ENCODE peak calls at places on chromosomes 6 and 20, in ten cellular contexts. One of them, this sample, is unnamed.

GRCh38 chr6:69378326-69378725 is 418.5 kb downstream of the LMBRD1 start:
- DNase-seq in GM23338: no peak
- DNase-seq in mesendoderm: peak; percentile 88
- DNase-seq in CD4-positive, alpha-beta memory T cell: no peak
- DNase-seq in K562: no peak
- DNase-seq in IMR-90: no peak
- DNase-seq in GM23248: no peak
- DNase-seq in SJSA1: no peak
- DNase-seq in lower lobe of right lung: no peak
- DNase-seq in adrenal gland: no peak
- DNase-seq in this sample: no peak

GRCh38 chr6:19368511-19368910 is 468.7 kb upstream of the ID4 start:
- DNase-seq in GM23338: no peak
- DNase-seq in mesendoderm: peak; percentile 48
- DNase-seq in CD4-positive, alpha-beta memory T cell: no peak
- DNase-seq in K562: no peak
- DNase-seq in IMR-90: peak; percentile 6
- DNase-seq in GM23248: peak; percentile 83
- DNase-seq in SJSA1: peak; percentile 4
- DNase-seq in lower lobe of right lung: no peak
- DNase-seq in adrenal gland: no peak
- DNase-seq in this sample: no peak

GRCh38 chr6:157531169-157531985 is 150.4 kb downstream of the ZDHHC14 start:
- DNase-seq in GM23338: peak; percentile 80
- DNase-seq in mesendoderm: peak; percentile 81
- DNase-seq in CD4-positive, alpha-beta memory T cell: no peak
- DNase-seq in K562: no peak
- DNase-seq in IMR-90: no peak
- DNase-seq in GM23248: no peak
- DNase-seq in SJSA1: no peak
- DNase-seq in lower lobe of right lung: no peak
- DNase-seq in adrenal gland: no peak
- DNase-seq in this sample: no peak

GRCh38 chr6:53906842-53907241 is 112.0 kb downstream of the LRRC1 start:
- DNase-seq in GM23338: no peak
- DNase-seq in mesendoderm: no peak
- DNase-seq in CD4-positive, alpha-beta memory T cell: no peak
- DNase-seq in K562: no peak
- DNase-seq in IMR-90: peak; percentile 39
- DNase-seq in GM23248: peak; percentile 10
- DNase-seq in SJSA1: no peak
- DNase-seq in lower lobe of right lung: no peak
- DNase-seq in adrenal gland: no peak
- DNase-seq in this sample: no peak

GRCh38 chr6:20235041-20235440 is 22.8 kb upstream of the MBOAT1 start:
- DNase-seq in GM23338: no peak
- DNase-seq in mesendoderm: no peak
- DNase-seq in CD4-positive, alpha-beta memory T cell: no peak
- DNase-seq in K562: no peak
- DNase-seq in IMR-90: no peak
- DNase-seq in GM23248: no peak
- DNase-seq in SJSA1: no peak
- DNase-seq in lower lobe of right lung: no peak
- DNase-seq in adrenal gland: no peak
- DNase-seq in this sample: no peak

GRCh38 chr6:144006731-144007454 is 1.2 kb downstream of the PLAGL1 start:
- DNase-seq in GM23338: peak; percentile 33
- DNase-seq in mesendoderm: peak; percentile 19
- DNase-seq in CD4-positive, alpha-beta memory T cell: no peak
- DNase-seq in K562: peak; percentile 67
- DNase-seq in IMR-90: peak; percentile 75
- DNase-seq in GM23248: peak; percentile 65
- DNase-seq in SJSA1: peak; percentile 62
- DNase-seq in lower lobe of right lung: no peak
- DNase-seq in adrenal gland: peak; percentile 38
- DNase-seq in this sample: peak; percentile 6

GRCh38 chr6:158834675-158835385 is 15.7 kb upstream of the EZR start:
- DNase-seq in GM23338: no peak
- DNase-seq in mesendoderm: no peak
- DNase-seq in CD4-positive, alpha-beta memory T cell: no peak
- DNase-seq in K562: no peak
- DNase-seq in IMR-90: no peak
- DNase-seq in GM23248: no peak
- DNase-seq in SJSA1: no peak
- DNase-seq in lower lobe of right lung: no peak
- DNase-seq in adrenal gland: no peak
- DNase-seq in this sample: no peak

GRCh38 chr20:6466065-6466810 is 301.2 kb upstream of the BMP2 start:
- DNase-seq in GM23338: no peak
- DNase-seq in mesendoderm: no peak
- DNase-seq in CD4-positive, alpha-beta memory T cell: no peak
- DNase-seq in K562: no peak
- DNase-seq in IMR-90: peak; percentile 45
- DNase-seq in GM23248: no peak
- DNase-seq in SJSA1: no peak
- DNase-seq in lower lobe of right lung: no peak
- DNase-seq in adrenal gland: no peak
- DNase-seq in this sample: no peak

GRCh38 chr6:161443868-161444267 is 170.0 kb upstream of the AGPAT4 start:
- DNase-seq in GM23338: peak; percentile 84
- DNase-seq in mesendoderm: peak; percentile 87
- DNase-seq in CD4-positive, alpha-beta memory T cell: no peak
- DNase-seq in K562: peak; percentile 22
- DNase-seq in IMR-90: no peak
- DNase-seq in GM23248: peak; percentile 76
- DNase-seq in SJSA1: no peak
- DNase-seq in lower lobe of right lung: no peak
- DNase-seq in adrenal gland: no peak
- DNase-seq in this sample: no peak

GRCh38 chr20:25036331-25036936 is 21.5 kb downstream of the ACSS1 start:
- DNase-seq in GM23338: no peak
- DNase-seq in mesendoderm: no peak
- DNase-seq in CD4-positive, alpha-beta memory T cell: no peak
- DNase-seq in K562: no peak
- DNase-seq in IMR-90: no peak
- DNase-seq in GM23248: no peak
- DNase-seq in SJSA1: no peak
- DNase-seq in lower lobe of right lung: no peak
- DNase-seq in adrenal gland: no peak
- DNase-seq in this sample: no peak

GRCh38 chr20:38843346-38843745 is 37.8 kb downstream of the PPP1R16B start:
- DNase-seq in GM23338: no peak
- DNase-seq in mesendoderm: no peak
- DNase-seq in CD4-positive, alpha-beta memory T cell: no peak
- DNase-seq in K562: no peak
- DNase-seq in IMR-90: no peak
- DNase-seq in GM23248: no peak
- DNase-seq in SJSA1: no peak
- DNase-seq in lower lobe of right lung: no peak
- DNase-seq in adrenal gland: no peak
- DNase-seq in this sample: no peak
- H3K4me3 ChIP-seq in GM23338: no peak overlapping the region
- H3K4me3 ChIP-seq in mesendoderm: no peak overlapping the region
- H3K4me3 ChIP-seq in CD4-positive, alpha-beta memory T cell: peak overlapping the region; percentile 18
- H3K4me3 ChIP-seq in K562: no peak overlapping the region
- H3K4me3 ChIP-seq in IMR-90: no peak overlapping the region
- H3K4me3 ChIP-seq in GM23248: no peak overlapping the region
- H3K4me3 ChIP-seq in SJSA1: no peak overlapping the region
- H3K4me3 ChIP-seq in lower lobe of right lung: no peak overlapping the region
- H3K4me3 ChIP-seq in adrenal gland: no peak overlapping the region
- H3K4me3 ChIP-seq in this sample: peak overlapping the region; percentile 78

DNA sequence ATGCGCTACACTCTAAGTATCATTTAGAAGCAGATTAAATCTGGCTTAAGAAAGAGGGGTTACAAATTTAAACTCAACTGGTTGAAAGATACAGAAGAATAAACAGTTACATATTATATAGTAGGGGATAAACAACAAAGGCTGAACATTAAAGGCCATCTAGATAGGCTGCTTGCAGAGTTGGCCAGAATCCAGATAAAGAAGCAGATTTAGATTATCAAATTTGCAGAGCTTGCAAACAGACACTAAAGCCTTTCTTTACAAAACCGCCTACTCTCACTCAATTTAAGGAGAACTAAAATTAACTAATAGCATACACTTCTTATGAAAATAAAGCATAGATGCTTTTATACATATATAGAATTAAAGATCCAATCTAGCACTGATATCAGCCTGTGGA is 93.1 kb downstream of the SESN1 start:
- DNase-seq in GM23338: no peak
- DNase-seq in mesendoderm: no peak
- DNase-seq in CD4-positive, alpha-beta memory T cell: no peak
- DNase-seq in K562: no peak
- DNase-seq in IMR-90: no peak
- DNase-seq in GM23248: no peak
- DNase-seq in SJSA1: no peak
- DNase-seq in lower lobe of right lung: no peak
- DNase-seq in adrenal gland: no peak
- DNase-seq in this sample: no peak
- H3K27ac ChIP-seq in GM23338: no peak overlapping the region
- H3K27ac ChIP-seq in mesendoderm: no peak overlapping the region
- H3K27ac ChIP-seq in CD4-positive, alpha-beta memory T cell: no peak overlapping the region
- H3K27ac ChIP-seq in K562: no peak overlapping the region
- H3K27ac ChIP-seq in IMR-90: no peak overlapping the region
- H3K27ac ChIP-seq in GM23248: peak overlapping the region; percentile 67
- H3K27ac ChIP-seq in SJSA1: no peak overlapping the region
- H3K27ac ChIP-seq in lower lobe of right lung: peak overlapping the region; percentile 27
- H3K27ac ChIP-seq in adrenal gland: no peak overlapping the region
- H3K27ac ChIP-seq in this sample: no peak overlapping the region

DNA sequence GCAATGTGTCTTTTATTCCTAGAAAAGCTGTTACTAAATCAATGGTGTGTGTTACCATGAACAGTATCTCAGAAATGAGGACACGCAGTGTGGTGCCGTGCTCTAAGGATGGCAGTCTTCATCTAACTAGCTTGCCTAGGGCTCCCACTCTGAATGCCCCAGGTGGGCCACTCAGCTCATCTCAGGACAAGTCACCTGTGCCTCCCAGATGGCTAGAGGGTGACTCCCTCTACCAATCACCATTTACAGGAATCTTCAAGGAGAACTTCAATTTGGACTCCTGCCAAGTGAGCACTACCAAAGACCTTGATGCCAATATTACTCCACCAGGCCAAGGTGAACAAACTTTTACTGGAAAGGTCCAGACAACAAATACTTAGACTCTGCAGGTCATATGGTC is 202.8 kb upstream of the FOXQ1 start:
- DNase-seq in GM23338: no peak
- DNase-seq in mesendoderm: no peak
- DNase-seq in CD4-positive, alpha-beta memory T cell: no peak
- DNase-seq in K562: no peak
- DNase-seq in IMR-90: no peak
- DNase-seq in GM23248: no peak
- DNase-seq in SJSA1: no peak
- DNase-seq in lower lobe of right lung: no peak
- DNase-seq in adrenal gland: no peak
- DNase-seq in this sample: no peak
- H3K27me3 ChIP-seq in GM23338: peaks cover 55% of the 10 kb centered on the region
- H3K27me3 ChIP-seq in mesendoderm: no peaks in the 10 kb centered on the region
- H3K27me3 ChIP-seq in CD4-positive, alpha-beta memory T cell: no peaks in the 10 kb centered on the region
- H3K27me3 ChIP-seq in K562: no peaks in the 10 kb centered on the region
- H3K27me3 ChIP-seq in IMR-90: no peaks in the 10 kb centered on the region
- H3K27me3 ChIP-seq in GM23248: peaks cover 3% of the 10 kb centered on the region
- H3K27me3 ChIP-seq in SJSA1: no peaks in the 10 kb centered on the region
- H3K27me3 ChIP-seq in lower lobe of right lung: no peaks in the 10 kb centered on the region
- H3K27me3 ChIP-seq in adrenal gland: no peaks in the 10 kb centered on the region
- H3K27me3 ChIP-seq in this sample: no peaks in the 10 kb centered on the region

DNA sequence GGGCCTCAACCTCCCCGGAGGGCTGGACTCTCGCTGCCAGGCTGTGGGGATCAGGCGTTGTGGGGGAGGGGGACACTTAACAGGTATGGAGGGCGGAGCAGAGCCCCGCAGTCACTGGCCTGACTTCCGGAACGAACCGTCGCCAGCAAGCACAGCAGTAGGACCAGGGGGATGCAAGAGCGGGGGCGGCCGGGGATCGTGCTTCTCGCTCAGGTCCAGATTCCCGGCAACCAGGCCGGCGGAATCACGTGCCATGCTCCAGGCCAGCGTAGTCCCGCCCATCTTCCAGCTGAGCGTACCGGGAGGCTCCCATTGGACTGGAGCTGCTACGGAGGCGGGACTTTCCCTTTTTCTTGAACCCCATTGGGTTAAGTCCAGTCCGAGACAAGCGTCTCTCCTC is 10.0 kb upstream of the POU5F1 start:
- DNase-seq in GM23338: peak; percentile 95
- DNase-seq in mesendoderm: peak; percentile 64
- DNase-seq in CD4-positive, alpha-beta memory T cell: peak; percentile 66
- DNase-seq in K562: peak; percentile 65
- DNase-seq in IMR-90: no peak
- DNase-seq in GM23248: no peak
- DNase-seq in SJSA1: no peak
- DNase-seq in lower lobe of right lung: peak; percentile 81
- DNase-seq in adrenal gland: peak; percentile 89
- DNase-seq in this sample: peak; percentile 81
- H3K4me3 ChIP-seq in GM23338: no peak overlapping the region
- H3K4me3 ChIP-seq in mesendoderm: no peak overlapping the region
- H3K4me3 ChIP-seq in CD4-positive, alpha-beta memory T cell: peak overlapping the region; percentile 22
- H3K4me3 ChIP-seq in K562: no peak overlapping the region
- H3K4me3 ChIP-seq in IMR-90: no peak overlapping the region
- H3K4me3 ChIP-seq in GM23248: no peak overlapping the region
- H3K4me3 ChIP-seq in SJSA1: no peak overlapping the region
- H3K4me3 ChIP-seq in lower lobe of right lung: peak overlapping the region; percentile 58
- H3K4me3 ChIP-seq in adrenal gland: no peak overlapping the region
- H3K4me3 ChIP-seq in this sample: peak overlapping the region; percentile 31

This sample was measured in CD4-positive, CD25-positive, alpha-beta regulatory T cell.